ENCODE peak calls at places on chromosomes 5 and 9, in five cellular contexts. Y is A549, L is Peyer's patch, K is tibial nerve, H is endothelial cell of umbilical vein. M is an unnamed sample.

GRCh38 chr5:158839638-158840037 is 260.1 kb downstream of the EBF1 start:
- DNase-seq in Y (no peak), K (no peak), H (no peak), L (no peak), M (no peak)

GRCh38 chr9:89928521-89929275 is 323.9 kb downstream of the GADD45G start:
- DNase-seq in Y (no peak), K (no peak), L (no peak), H (no peak), M (no peak)

GRCh38 chr5:60546157-60546556 is 153.8 kb downstream of the DEPDC1B start:
- DNase-seq in K (no peak), H (no peak), L (no peak), Y (no peak), M (no peak)

GRCh38 chr9:27433599-27434325 is 90.3 kb upstream of the IFNK start:
- DNase-seq in Y (no peak), H (no peak), L (no peak), K (no peak), M (no peak)

GRCh38 chr9:98201102-98201501 is 8.7 kb upstream of the CORO2A start:
- DNase-seq in Y (no peak), K (no peak), H (no peak), L (no peak), M (peak; percentile 44)

GRCh38 chr5:73183000-73183399 is 10.0 kb downstream of the TMEM174 start:
- DNase-seq in L (no peak), K (no peak), H (no peak), Y (no peak), M (no peak)

GRCh38 chr5:77642915-77643653 is 4.6 kb upstream of the OTP start:
- DNase-seq in Y (no peak), H (no peak), L (no peak), K (no peak), M (no peak)

GRCh38 chr5:131622633-131623032 is 12.4 kb downstream of the RAPGEF6 start:
- DNase-seq in H (no peak), L (no peak), Y (no peak), K (no peak), M (no peak)

GRCh38 chr5:73797142-73797530 is 171.1 kb downstream of the ARHGEF28 start:
- DNase-seq in Y (no peak), K (no peak), L (no peak), H (no peak), M (no peak)

GRCh38 chr5:2284678-2285077 is 402.0 kb upstream of the IRX4 start:
- DNase-seq in L (no peak), H (no peak), K (no peak), Y (no peak), M (no peak)

GRCh38 chr5:98428806-98429205 is 344.7 kb upstream of the RGMB start:
- DNase-seq in Y (no peak), H (peak; percentile 54), K (peak; percentile 43), L (no peak), M (no peak)

GRCh38 chr9:135105211-135105745 is 17.8 kb downstream of the OLFM1 start:
- DNase-seq in L (no peak), Y (no peak), K (no peak), H (no peak), M (no peak)

GRCh38 chr5:172641359-172642045 is 439 bp downstream of the NEURL1B start:
- DNase-seq in K (no peak), Y (peak; percentile 23), H (no peak), L (no peak), M (peak; percentile 39)

GRCh38 chr9:134188421-134189166 is 24.2 kb upstream of the RNU6ATAC start:
- DNase-seq in H (no peak), Y (no peak), L (peak; percentile 42), K (peak; percentile 14), M (no peak)

GRCh38 chr9:37302277-37302676 is 120.2 kb upstream of the GRHPR start:
- DNase-seq in K (no peak), H (no peak), L (no peak), Y (no peak), M (peak; percentile 28)

DNA sequence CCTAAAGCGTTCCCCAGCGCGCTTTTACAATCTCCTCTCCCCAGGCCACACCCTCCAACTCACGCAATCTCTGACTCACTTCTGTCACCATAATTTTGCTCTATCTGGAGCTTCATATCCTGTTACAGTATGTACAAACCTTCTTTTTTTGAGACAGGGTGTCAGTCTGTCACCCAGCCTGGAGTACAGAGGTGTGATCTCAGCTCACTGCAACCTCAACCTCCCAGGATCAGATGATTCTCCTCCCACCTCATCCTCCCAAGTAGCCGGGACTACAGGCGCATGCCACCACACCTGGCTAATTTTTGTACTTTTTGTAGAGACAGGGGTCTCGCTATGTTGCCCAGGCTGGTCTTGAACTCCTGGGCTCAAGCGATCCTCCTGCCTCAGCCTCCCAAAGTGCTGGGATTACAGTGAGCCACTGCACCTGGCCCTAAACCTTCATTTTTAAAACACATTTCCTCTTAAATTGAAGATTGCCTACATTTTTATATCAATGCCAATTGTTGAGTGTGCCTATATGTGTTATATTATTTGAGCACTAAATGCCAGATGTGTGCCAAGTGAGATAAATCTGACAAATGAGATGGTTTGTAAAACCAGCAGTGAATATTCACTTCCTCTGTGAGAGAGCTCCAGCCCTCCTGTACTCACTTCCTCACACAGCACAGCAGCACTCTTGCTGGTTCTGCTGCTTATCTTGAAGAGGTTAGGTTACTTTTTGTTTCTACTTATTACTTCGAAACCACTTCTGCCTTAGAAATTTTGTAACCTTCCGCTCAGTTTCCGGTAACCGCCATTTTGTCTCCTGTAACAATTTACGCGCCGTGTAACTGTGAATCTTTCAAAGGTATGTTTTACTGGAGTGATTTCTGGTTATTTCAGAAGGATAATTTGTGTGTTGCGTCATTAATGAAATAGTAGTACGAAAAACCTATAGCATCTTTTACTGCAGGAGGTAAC is 57.9 kb downstream of the DOCK8 start:
- DNase-seq in Y (no peak), H (no peak), K (no peak), L (no peak), M (peak; percentile 24)
- TF ChIP-seq POLR2A in Y (no peak), H (no peak), K (no peak), L (peak; percentile 29), M (peak; percentile 84)

GRCh38 chr9:4662989-4663792 is 1.1 kb downstream of the PLPP6 start:
- DNase-seq in H (no peak), K (no peak), L (no peak), Y (peak; percentile 38), M (no peak)
- TF ChIP-seq POLR2A in H (no peak), K (no peak), L (no peak), Y (no peak), M (no peak)

GRCh38 chr5:146447734-146448380 is 724 bp downstream of the TCERG1 start:
- DNase-seq in L (no peak), Y (peak; percentile 33), H (peak; percentile 63), K (no peak), M (no peak)

GRCh38 chr5:146441896-146442295 is 5.2 kb upstream of the TCERG1 start:
- DNase-seq in H (no peak), K (no peak), Y (no peak), L (no peak), M (no peak)

GRCh38 chr5:146448783-146449519 is 1.8 kb downstream of the TCERG1 start:
- DNase-seq in K (no peak), L (no peak), H (no peak), Y (no peak), M (no peak)

GRCh38 chr5:146451411-146451810 is 4.3 kb downstream of the TCERG1 start:
- DNase-seq in L (no peak), Y (no peak), H (no peak), K (no peak), M (no peak)

DNA sequence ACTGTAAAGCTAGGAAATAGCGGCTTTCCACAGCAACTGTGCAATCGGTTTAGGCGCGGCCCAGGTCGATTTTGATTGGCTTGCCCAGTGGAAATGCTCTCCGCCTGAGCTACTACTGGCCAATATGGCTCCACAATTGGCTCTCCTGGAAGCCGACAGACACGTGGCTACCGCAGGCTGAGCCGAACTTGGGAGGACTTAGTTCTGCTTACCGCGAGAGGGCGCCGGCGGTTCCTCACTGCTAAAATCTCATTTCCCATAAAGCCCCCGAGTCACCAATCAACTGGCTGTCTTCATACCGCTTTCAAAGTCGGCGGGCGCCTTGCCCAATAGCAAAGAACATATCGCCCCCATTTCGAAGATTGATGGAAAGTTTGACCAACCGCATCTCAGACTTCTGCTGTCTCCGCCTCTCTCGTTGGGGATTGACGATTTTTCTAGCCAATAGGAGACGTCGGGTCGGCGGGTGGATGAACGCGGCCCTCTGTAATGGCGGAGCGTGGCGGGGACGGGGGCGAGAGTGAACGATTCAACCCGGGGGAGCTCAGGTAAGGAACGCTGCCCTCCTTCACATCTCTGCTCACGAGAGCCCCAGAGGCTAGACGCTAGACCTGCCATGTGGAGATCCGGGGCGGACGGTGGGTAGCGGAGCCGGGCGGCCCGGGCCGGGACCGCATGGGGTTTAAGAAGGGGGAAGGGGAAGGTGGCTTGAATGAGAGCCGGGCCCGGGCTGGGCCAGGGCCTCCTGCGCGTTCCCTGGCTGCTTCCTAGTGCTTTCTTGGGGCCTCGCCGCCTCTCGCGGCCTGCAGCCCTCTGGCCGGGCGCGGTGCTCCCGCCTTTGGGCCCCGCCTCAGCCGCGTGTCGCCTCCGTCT is at the start of gene TCERG1:
- DNase-seq in H (peak; percentile 100), K (peak; percentile 99), L (peak; percentile 99), Y (peak; percentile 100), M (peak; percentile 62)
- TF ChIP-seq POLR2A in H (peak; percentile 76), K (peak; percentile 23), L (peak; percentile 16), Y (peak; percentile 44), M (peak; percentile 80)

GRCh38 chr5:178630475-178630930 is 3.7 kb upstream of the CLK4 start:
- DNase-seq in H (no peak), K (no peak), L (no peak), Y (peak; percentile 51), M (no peak)

GRCh38 chr5:178625679-178626483 is 969 bp downstream of the CLK4 start:
- DNase-seq in K (no peak), H (no peak), L (no peak), Y (no peak), M (no peak)

GRCh38 chr5:178624626-178625546 is 2.0 kb downstream of the CLK4 start:
- DNase-seq in K (no peak), Y (no peak), L (no peak), H (peak; percentile 39), M (no peak)

GRCh38 chr5:178627259-178627598 is 379 bp upstream of the CLK4 start:
- DNase-seq in L (no peak), K (no peak), Y (no peak), H (no peak), M (no peak)

DNA sequence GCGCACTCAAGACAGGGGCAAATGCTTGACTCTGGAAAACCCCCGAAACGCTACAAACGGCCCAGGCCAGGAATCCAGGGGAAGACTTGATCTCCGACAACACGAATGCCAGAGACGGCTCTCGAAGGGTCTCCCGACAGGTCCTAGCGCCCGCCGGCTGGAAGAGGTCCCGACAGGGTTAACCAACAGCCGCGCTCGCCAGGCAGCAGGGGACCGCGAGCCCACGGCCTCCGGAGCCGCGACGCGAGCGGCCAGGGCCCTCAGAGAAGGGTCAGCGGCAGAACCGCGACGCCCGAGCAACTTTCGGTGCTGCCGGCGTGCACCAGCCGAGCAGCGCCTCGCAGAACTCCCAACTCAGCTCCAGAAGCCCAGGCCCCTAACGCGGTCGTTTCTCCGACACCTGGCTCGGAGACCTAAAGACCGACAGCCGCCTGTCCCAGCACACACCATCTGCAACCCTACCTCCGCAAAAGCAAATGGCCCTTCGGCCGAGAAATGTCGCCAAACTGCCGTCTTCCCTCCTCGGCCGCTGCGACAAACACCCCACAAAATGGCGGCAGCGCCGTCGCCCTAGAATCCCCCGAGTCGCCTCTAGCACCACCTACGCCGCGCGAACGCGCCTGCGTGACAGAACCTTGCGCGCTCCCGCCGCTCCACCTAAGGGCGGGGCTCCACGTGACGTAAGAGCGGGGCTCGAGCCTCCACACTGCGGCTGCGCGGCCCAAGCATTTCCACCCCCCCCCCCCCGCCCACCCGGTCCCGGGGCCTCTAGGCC is at the start of gene CLK4:
- DNase-seq in L (peak; percentile 97), Y (peak; percentile 96), H (peak; percentile 92), K (peak; percentile 92), M (peak; percentile 90)
- TF ChIP-seq POLR2A in L (peak; percentile 49), Y (peak; percentile 88), H (peak; percentile 91), K (peak; percentile 87), M (peak; percentile 95)

M was measured in GM12891.